ENCODE peak calls at places on chromosomes 3 and 15, in four cellular contexts. G is hepatocyte, T is K562, B is neural progenitor cell. A is an unnamed sample.

GRCh38 chr15:31488437-31489204 is 162.0 kb downstream of the KLF13 start:
- DNase-seq in T (peak), G (peak), B (peak), A (peak)

GRCh38 chr3:97815149-97815917 is 6.5 kb upstream of the CRYBG3 start:
- DNase-seq in T (no peak), B (no peak), G (no peak), A (no peak)

GRCh38 chr3:113623324-113623723 is 73.1 kb downstream of the USF3 start:
- DNase-seq in G (peak), B (peak), T (no peak), A (no peak)

GRCh38 chr3:197494366-197495058 is 61.3 kb downstream of the BDH1 start:
- DNase-seq in G (no peak), B (no peak), T (no peak), A (peak)

GRCh38 chr15:34588046-34588674 is 4.7 kb upstream of the GOLGA8B start:
- DNase-seq in G (peak), B (peak), T (peak), A (peak)

GRCh38 chr15:83747050-83747717 is 93.3 kb downstream of the ADAMTSL3 start:
- DNase-seq in T (no peak), G (peak), B (peak), A (no peak)

GRCh38 chr15:56469484-56469883 is 4.5 kb upstream of the MNS1 start:
- DNase-seq in T (no peak), G (no peak), B (no peak), A (no peak)

GRCh38 chr3:54781728-54782127 is 146.1 kb downstream of the LRTM1 start:
- DNase-seq in T (no peak), B (peak), G (no peak), A (no peak)

GRCh38 chr3:48962939-48963338 is 27.1 kb upstream of the P4HTM start:
- DNase-seq in G (no peak), B (no peak), T (no peak), A (no peak)

GRCh38 chr3:57164606-57165573 is at the start of gene IL17RD:
- DNase-seq in G (peak), B (peak), T (peak), A (peak)

GRCh38 chr3:13823186-13823585 is 56.7 kb downstream of the WNT7A start:
- DNase-seq in B (no peak), G (no peak), T (no peak), A (no peak)

GRCh38 chr15:35698331-35698730 is 152.4 kb upstream of the DPH6 start:
- DNase-seq in T (no peak), G (no peak), B (no peak), A (no peak)

GRCh38 chr15:62469874-62470688 is 305.0 kb upstream of the C2CD4B start:
- DNase-seq in B (no peak), G (no peak), T (no peak), A (peak)

GRCh38 chr3:27643355-27643754 is 78.8 kb downstream of the EOMES start:
- DNase-seq in B (no peak), G (no peak), T (no peak), A (no peak)

GRCh38 chr3:94004301-94004910 is 24.0 kb downstream of the STX19 start:
- DNase-seq in B (peak), G (peak), T (peak), A (no peak)

GRCh38 chr15:101207867-101208288 is 44.0 kb downstream of the CHSY1 start:
- DNase-seq in B (no peak), T (no peak), G (no peak), A (no peak)

GRCh38 chr3:131147534-131147933 is 120.9 kb downstream of the NEK11 start:
- DNase-seq in B (no peak), T (no peak), G (no peak), A (no peak)

GRCh38 chr3:195761031-195761430 is 40.3 kb downstream of the MUC20 start:
- DNase-seq in B (no peak), G (no peak), T (no peak), A (no peak)

GRCh38 chr3:138459619-138460535 is 25.5 kb downstream of the ESYT3 start:
- DNase-seq in T (no peak), G (peak), B (no peak), A (no peak)

GRCh38 chr3:79983063-79983561 is 215.3 kb upstream of the ROBO1 start:
- DNase-seq in T (no peak), G (no peak), B (no peak), A (no peak)

GRCh38 chr3:100994187-100994586 is 966 bp upstream of the ABI3BP start:
- DNase-seq in G (no peak), B (no peak), T (no peak), A (no peak)

GRCh38 chr3:100994809-100995208 is 1.6 kb upstream of the ABI3BP start:
- DNase-seq in B (no peak), G (no peak), T (no peak), A (no peak)

GRCh38 chr3:100988080-100988479 is 5.1 kb downstream of the ABI3BP start:
- DNase-seq in G (no peak), T (no peak), B (no peak), A (no peak)

GRCh38 chr3:100993309-100993708 is at the start of gene ABI3BP:
- DNase-seq in T (no peak), G (peak), B (peak), A (peak)

DNA sequence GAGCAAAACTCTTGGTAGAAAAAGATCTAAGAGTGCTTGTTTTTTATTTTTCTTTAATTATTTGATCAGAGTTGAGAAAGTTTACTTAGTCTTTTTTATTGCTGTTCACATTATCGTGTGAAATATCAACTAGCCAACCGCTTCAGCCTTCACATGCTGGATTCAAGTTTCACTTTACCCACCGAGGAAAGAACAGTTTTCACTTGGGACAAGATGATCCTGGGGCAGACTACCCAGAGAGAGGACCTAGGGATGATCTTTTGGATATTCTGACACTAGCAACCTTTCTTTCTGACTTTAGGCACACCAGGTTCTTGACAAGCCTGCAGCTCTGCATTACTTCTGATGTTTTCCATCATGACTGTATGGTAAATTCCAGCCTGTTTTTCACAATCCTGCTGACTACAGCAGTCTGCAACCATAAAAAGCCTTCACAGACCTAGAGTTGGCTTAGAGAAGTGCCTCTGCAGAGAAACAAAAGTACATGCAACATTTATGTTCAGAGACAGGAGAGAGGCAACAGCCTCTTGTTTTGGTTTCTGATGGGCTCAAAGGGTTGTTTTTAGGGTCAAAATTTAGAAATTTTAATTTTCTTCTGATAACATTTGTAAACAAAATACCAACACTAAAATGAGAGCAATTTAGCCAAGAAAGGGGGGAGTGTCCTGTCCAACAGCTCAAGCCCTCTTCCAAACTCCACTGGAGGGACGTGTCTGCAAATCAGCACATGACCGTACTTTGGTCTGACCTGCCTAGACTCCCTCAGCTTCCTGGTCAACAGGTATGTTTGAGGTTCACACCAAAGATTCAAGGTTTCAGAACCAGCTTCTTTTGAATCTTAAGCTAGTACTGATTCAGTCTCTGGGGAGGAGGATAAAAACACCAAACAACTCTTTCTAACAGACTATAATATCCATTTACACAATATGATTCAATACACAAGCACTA is 861 bp downstream of the ABI3BP start:
- DNase-seq in B (no peak), G (peak), T (no peak), A (no peak)
- H3K4me2 ChIP-seq in B (no peak), G (peak), T (no peak), A (peak)

GRCh38 chr3:188431553-188431952 is 277.6 kb downstream of the LPP start:
- DNase-seq in B (no peak), G (peak), T (no peak), A (no peak)
- H3K4me2 ChIP-seq in B (no peak), G (no peak), T (no peak), A (no peak)

DNA sequence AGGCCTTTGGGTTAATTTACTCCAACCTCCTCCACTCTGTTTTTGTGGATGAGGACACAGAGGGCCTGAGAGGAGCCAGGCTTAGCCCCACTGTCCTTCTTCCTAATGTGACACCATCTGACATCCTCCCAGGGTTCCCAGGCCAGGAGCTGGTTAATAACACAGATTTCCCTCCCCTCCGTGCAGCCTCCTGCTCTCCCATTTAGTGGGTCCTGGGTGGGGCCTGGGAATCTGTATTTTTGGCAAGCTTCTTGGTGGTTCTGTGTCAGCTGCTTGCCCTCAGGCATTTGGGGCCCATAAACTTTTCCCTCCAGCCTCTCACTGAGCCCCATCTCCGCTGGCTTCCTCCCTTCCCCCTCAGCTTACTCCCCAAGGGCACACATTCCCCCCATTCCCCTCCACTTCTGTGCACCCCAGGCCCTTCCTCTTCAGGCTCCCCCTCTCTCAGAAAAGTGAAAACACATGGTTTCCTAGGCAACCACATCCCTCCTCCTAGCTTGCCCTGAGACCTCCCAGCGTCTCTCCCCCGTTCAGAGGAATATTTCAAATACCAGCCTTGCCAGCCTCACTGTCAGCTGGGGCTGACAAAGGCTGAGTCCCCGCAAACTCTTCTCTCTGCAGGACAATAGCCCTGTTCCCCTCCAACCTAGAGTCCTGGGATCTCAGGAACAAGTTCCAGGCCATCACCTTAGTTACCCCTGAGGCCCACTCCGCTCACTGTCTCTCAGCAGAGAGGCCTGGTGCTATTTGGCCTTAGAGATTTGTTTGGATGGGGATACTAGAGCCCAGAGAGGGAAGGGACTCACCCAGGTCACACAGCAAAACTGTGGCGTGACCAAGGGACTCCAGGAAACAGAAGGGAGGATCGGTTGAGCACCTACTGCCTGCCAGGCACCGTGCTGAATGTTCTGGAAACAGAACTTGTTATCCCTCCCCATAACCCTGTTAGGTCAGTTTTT is 44.7 kb upstream of the SMAD6 start:
- DNase-seq in T (no peak), G (peak), B (peak), A (peak)
- H3K4me2 ChIP-seq in T (no peak), G (peak), B (peak), A (no peak)

DNA sequence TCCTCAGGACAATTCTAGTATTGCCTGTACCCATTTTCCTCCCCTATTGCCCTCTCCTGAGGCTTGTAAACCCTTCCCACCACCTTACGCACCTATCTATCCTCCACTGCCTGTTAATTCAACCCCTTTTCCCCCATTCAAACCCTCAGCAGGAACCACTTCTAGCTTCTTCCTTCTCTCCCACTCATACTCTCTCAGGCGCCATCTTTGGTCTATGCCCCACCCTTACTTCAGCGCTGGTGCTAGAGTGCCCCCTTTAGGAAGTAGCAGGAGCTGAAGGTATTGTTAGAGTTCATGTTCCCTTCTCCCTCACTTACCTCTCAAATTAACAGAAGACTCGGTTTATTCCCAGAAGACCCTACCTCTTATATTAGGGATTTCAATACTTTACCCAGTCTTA is 121.8 kb upstream of the NLGN1 start:
- DNase-seq in T (peak), G (no peak), B (no peak), A (no peak)
- H3K4me2 ChIP-seq in T (peak), G (no peak), B (no peak), A (no peak)

GRCh38 chr3:29410660-29411405 is 130.0 kb downstream of the RBMS3 start:
- DNase-seq in G (no peak), B (no peak), T (no peak), A (no peak)

GRCh38 chr3:29409409-29409808 is 128.5 kb downstream of the RBMS3 start:
- DNase-seq in G (no peak), B (no peak), T (no peak), A (peak)

GRCh38 chr3:29408676-29409075 is 127.8 kb downstream of the RBMS3 start:
- DNase-seq in T (no peak), G (no peak), B (no peak), A (no peak)

GRCh38 chr3:29412117-29412516 is 131.2 kb downstream of the RBMS3 start:
- DNase-seq in G (no peak), T (no peak), B (no peak), A (no peak)

GRCh38 chr3:29410200-29410599 is 129.3 kb downstream of the RBMS3 start:
- DNase-seq in G (no peak), T (no peak), B (no peak), A (no peak)
- H3K4me2 ChIP-seq in G (no peak), T (no peak), B (no peak), A (no peak)

GRCh38 chr15:58487724-58488120 is 55.9 kb downstream of the LIPC start:
- DNase-seq in B (no peak), G (no peak), T (no peak), A (no peak)
- H3K4me2 ChIP-seq in B (no peak), G (no peak), T (no peak), A (no peak)

GRCh38 chr3:77179762-77180161 is 139.9 kb downstream of the ROBO2 start:
- DNase-seq in B (peak), G (no peak), T (peak), A (no peak)
- H3K4me2 ChIP-seq in B (no peak), G (peak), T (peak), A (no peak)

GRCh38 chr3:33887478-33887877 is 89.0 kb downstream of the PDCD6IP start:
- DNase-seq in G (no peak), B (no peak), T (no peak), A (no peak)
- H3K4me2 ChIP-seq in G (no peak), B (no peak), T (no peak), A (no peak)